ENCODE peak calls at places on chromosome 1, in eight cellular contexts. C is neural progenitor cell, X is mucosa of descending colon, Y is cardiac fibroblast, M is foreskin fibroblast, K is aorta, G is cardiac muscle cell, P is uterus. E is an unnamed sample.

GRCh38 chr1:210251680-210252490 is 19.3 kb downstream of the SERTAD4 start:
- DNase-seq in Y (no peak), P (no peak), M (no peak), C (peak; percentile 62), G (peak; percentile 17), X (peak; percentile 68), K (peak; percentile 78), E (no peak)

GRCh38 chr1:50080904-50081586 is 27.7 kb upstream of the ELAVL4 start:
- DNase-seq in C (no peak), M (no peak), X (no peak), Y (peak; percentile 1), G (no peak), P (no peak), K (no peak), E (no peak)

GRCh38 chr1:6960291-6960758 is 175.1 kb downstream of the CAMTA1 start:
- DNase-seq in G (peak; percentile 57), P (peak; percentile 55), X (no peak), Y (no peak), M (peak; percentile 72), K (no peak), C (no peak), E (no peak)

GRCh38 chr1:165407398-165407797 is 37.5 kb downstream of the RXRG start:
- DNase-seq in M (no peak), P (no peak), Y (no peak), X (no peak), C (no peak), G (no peak), K (no peak), E (no peak)

GRCh38 chr1:185560760-185561159 is 173.4 kb upstream of the HMCN1 start:
- DNase-seq in C (no peak), X (no peak), P (no peak), M (no peak), K (no peak), G (no peak), Y (no peak), E (no peak)

GRCh38 chr1:148362141-148362929 is 120.8 kb downstream of the PPIAL4G start:
- DNase-seq in M (no peak), K (no peak), C (peak; percentile 50), P (no peak), Y (no peak), X (peak; percentile 85), G (peak; percentile 31), E (no peak)

GRCh38 chr1:52662645-52663313 is 29.8 kb downstream of the SHISAL2A start:
- DNase-seq in G (peak; percentile 18), K (no peak), P (no peak), M (peak; percentile 30), C (peak; percentile 94), X (no peak), Y (peak; percentile 78), E (no peak)

GRCh38 chr1:161946071-161946987 is 77.3 kb downstream of the OLFML2B start:
- DNase-seq in G (no peak), X (no peak), Y (peak; percentile 30), M (peak; percentile 61), C (no peak), P (no peak), K (no peak), E (no peak)

GRCh38 chr1:87370519-87370918 is 41.8 kb downstream of the LMO4 start:
- DNase-seq in K (no peak), C (peak; percentile 35), M (no peak), Y (no peak), G (no peak), P (no peak), X (no peak), E (no peak)

GRCh38 chr1:226054519-226055327 is 7.8 kb upstream of the H3-3A start:
- DNase-seq in X (no peak), M (no peak), C (no peak), G (no peak), Y (no peak), K (no peak), P (no peak), E (no peak)

GRCh38 chr1:27634982-27635362 is at the start of gene FGR:
- DNase-seq in C (no peak), Y (no peak), M (no peak), G (no peak), K (no peak), X (no peak), P (no peak), E (no peak)

GRCh38 chr1:101257500-101258325 is 20.9 kb downstream of the S1PR1 start:
- DNase-seq in K (no peak), G (no peak), X (peak; percentile 48), M (no peak), Y (no peak), P (no peak), C (no peak), E (no peak)

GRCh38 chr1:52368383-52369172 is 2.6 kb upstream of the CC2D1B start:
- DNase-seq in X (peak; percentile 81), M (peak; percentile 40), G (peak; percentile 77), C (peak; percentile 88), P (no peak), Y (peak; percentile 38), K (peak; percentile 81), E (no peak)

GRCh38 chr1:200118779-200119505 is 91.4 kb downstream of the NR5A2 start:
- DNase-seq in G (no peak), Y (no peak), M (no peak), X (no peak), C (no peak), P (no peak), K (no peak), E (no peak)

GRCh38 chr1:178168535-178168934 is 74.6 kb downstream of the RASAL2 start:
- DNase-seq in Y (peak; percentile 76), K (no peak), X (no peak), P (no peak), C (no peak), G (peak; percentile 36), M (peak; percentile 20), E (no peak)

GRCh38 chr1:162390396-162391185 is 9.1 kb downstream of the C1orf226 start:
- DNase-seq in C (no peak), M (no peak), Y (no peak), X (no peak), G (no peak), K (no peak), P (no peak), E (no peak)

GRCh38 chr1:234778215-234779159 is 168.5 kb upstream of the IRF2BP2 start:
- DNase-seq in G (no peak), M (no peak), C (peak; percentile 30), K (peak; percentile 85), P (no peak), X (no peak), Y (no peak), E (peak; percentile 83)
- H3K4me3 ChIP-seq in G (no peak overlapping the region), M (no peak overlapping the region), C (no peak overlapping the region), K (no peak overlapping the region), P (no peak overlapping the region), X (no peak overlapping the region), Y (no peak overlapping the region), E (no peak overlapping the region)

GRCh38 chr1:174326278-174326677 is 121.5 kb upstream of the GPR52 start:
- DNase-seq in Y (no peak), M (no peak), G (no peak), C (no peak), P (no peak), K (no peak), X (no peak), E (no peak)

GRCh38 chr1:174322202-174322862 is 125.4 kb upstream of the GPR52 start:
- DNase-seq in K (no peak), X (no peak), P (no peak), C (no peak), Y (no peak), M (no peak), G (no peak), E (no peak)

GRCh38 chr1:174324939-174325338 is 122.8 kb upstream of the GPR52 start:
- DNase-seq in X (no peak), P (no peak), K (no peak), M (no peak), G (no peak), C (no peak), Y (no peak), E (no peak)

GRCh38 chr1:174324493-174324892 is 123.3 kb upstream of the GPR52 start:
- DNase-seq in G (no peak), Y (no peak), C (no peak), M (no peak), X (no peak), P (no peak), K (no peak), E (no peak)
- H3K4me3 ChIP-seq in G (no peak overlapping the region), Y (no peak overlapping the region), C (no peak overlapping the region), M (no peak overlapping the region), X (no peak overlapping the region), P (no peak overlapping the region), K (no peak overlapping the region), E (no peak overlapping the region)

DNA sequence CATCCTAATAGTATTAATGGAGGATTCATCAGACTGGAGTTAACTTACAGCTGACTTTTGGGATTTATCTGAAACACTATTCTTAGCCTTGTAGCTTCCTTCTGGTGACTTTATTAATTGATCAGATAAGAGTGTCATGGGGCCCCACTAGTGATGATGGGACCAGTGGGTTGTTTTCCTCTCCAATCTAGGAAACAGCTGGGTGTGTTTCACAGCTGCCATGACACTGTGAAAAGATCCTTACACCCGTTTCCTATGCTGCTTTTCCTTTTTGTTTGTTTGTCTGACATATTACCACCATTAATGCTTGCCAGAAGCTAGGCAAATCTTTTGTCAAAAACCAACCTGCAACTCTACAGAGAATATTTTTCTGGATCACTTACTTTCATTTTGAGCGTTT is 86.2 kb downstream of the ZBTB18 start:
- DNase-seq in M (no peak), P (no peak), X (no peak), Y (no peak), G (no peak), C (no peak), K (no peak), E (no peak)
- H3K4me3 ChIP-seq in M (no peak overlapping the region), P (no peak overlapping the region), X (no peak overlapping the region), Y (no peak overlapping the region), G (no peak overlapping the region), C (no peak overlapping the region), K (no peak overlapping the region), E (no peak overlapping the region)

DNA sequence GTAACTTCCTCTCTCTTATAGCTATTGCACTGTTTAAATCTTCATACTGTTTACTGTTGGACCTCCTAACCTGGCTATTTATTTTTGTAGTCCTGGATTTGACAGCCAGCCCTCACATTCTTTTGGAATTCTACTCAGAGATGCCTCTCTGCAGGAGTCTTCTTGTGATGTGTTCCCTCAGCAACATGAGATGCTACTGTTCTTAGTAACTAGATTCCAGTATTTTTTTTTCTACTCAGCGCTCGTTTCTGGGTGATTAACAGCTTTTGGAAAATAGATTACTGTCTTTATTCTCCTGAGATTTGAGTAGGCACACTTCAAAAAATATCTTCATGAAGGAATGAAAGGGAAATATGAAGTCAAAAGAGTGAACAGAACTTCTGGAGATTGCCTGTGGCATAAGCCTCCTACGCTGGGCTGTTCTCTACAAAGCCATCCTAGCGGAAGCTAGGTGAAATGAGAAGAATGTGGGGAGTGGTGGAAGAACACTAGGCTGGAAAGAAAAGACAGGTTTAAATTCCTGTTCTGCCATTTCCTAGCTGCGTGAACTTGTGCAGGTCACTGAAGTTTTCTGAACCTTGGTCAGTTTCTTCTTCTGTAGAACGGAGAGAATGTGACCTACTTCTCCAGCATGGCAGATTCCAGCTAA is 75.9 kb downstream of the LRRC8C start:
- DNase-seq in Y (no peak), K (no peak), G (no peak), P (no peak), M (no peak), X (no peak), C (peak; percentile 30), E (no peak)
- H3K4me3 ChIP-seq in Y (no peak overlapping the region), K (no peak overlapping the region), G (no peak overlapping the region), P (no peak overlapping the region), M (no peak overlapping the region), X (no peak overlapping the region), C (no peak overlapping the region), E (no peak overlapping the region)

GRCh38 chr1:189313488-189313887 is 1164.2 kb downstream of the BRINP3 start:
- DNase-seq in M (no peak), C (no peak), P (no peak), Y (no peak), X (no peak), K (no peak), G (no peak), E (no peak)
- H3K4me3 ChIP-seq in M (no peak overlapping the region), C (no peak overlapping the region), P (no peak overlapping the region), Y (no peak overlapping the region), X (no peak overlapping the region), K (no peak overlapping the region), G (no peak overlapping the region), E (no peak overlapping the region)